ENCODE peak calls at places on chromosomes 2 and 18, in five cellular contexts. J, L, G, V and A are unnamed samples.

GRCh38 chr18:62781893-62782292 is 66.6 kb downstream of the PHLPP1 start:
- DNase-seq in J (peak; percentile 54), G (no peak), L (peak; percentile 23), V (no peak), A (no peak)

GRCh38 chr2:198857246-198857645 is 600.5 kb downstream of the SATB2 start:
- DNase-seq in L (no peak), G (no peak), J (no peak), V (no peak), A (no peak)

GRCh38 chr18:61608306-61608705 is 275.1 kb downstream of the CDH20 start:
- DNase-seq in G (no peak), J (no peak), L (no peak), V (no peak), A (no peak)

GRCh38 chr2:199975297-199975895 is 20.0 kb downstream of the MAIP1 start:
- DNase-seq in J (peak; percentile 31), L (no peak), G (no peak), V (no peak), A (no peak)

GRCh38 chr2:48282281-48282680 is 247.7 kb upstream of the STON1 start:
- DNase-seq in V (no peak), L (no peak), G (no peak), J (no peak), A (no peak)

GRCh38 chr2:69997296-69998184 is 36.1 kb upstream of the ASPRV1 start:
- DNase-seq in V (peak; percentile 51), J (no peak), G (no peak), L (no peak), A (no peak)

GRCh38 chr18:44895176-44895798 is 214.6 kb downstream of the SETBP1 start:
- DNase-seq in G (no peak), J (peak; percentile 8), L (peak; percentile 35), V (peak; percentile 30), A (no peak)

GRCh38 chr2:239770240-239770639 is 254.9 kb downstream of the NDUFA10 start:
- DNase-seq in J (no peak), L (no peak), G (no peak), V (peak; percentile 46), A (no peak)

GRCh38 chr2:189287982-189288494 is 108.5 kb upstream of the COL5A2 start:
- DNase-seq in V (peak; percentile 69), G (no peak), J (peak; percentile 65), L (no peak), A (no peak)

GRCh38 chr2:8888963-8889362 is 51.5 kb upstream of the KIDINS220 start:
- DNase-seq in G (no peak), J (no peak), V (no peak), L (no peak), A (no peak)

GRCh38 chr18:62959481-62959880 is 244.1 kb downstream of the PHLPP1 start:
- DNase-seq in L (no peak), J (no peak), V (no peak), G (no peak), A (no peak)

GRCh38 chr2:942775-943460 is 7.7 kb upstream of the SNTG2 start:
- DNase-seq in V (no peak), J (no peak), L (no peak), G (no peak), A (no peak)

GRCh38 chr18:4119127-4119648 is 335.9 kb downstream of the DLGAP1 start:
- DNase-seq in V (no peak), L (no peak), J (no peak), G (peak; percentile 32), A (no peak)

GRCh38 chr2:67871696-67872320 is 191.0 kb downstream of the C1D start:
- DNase-seq in V (peak; percentile 30), G (no peak), J (no peak), L (no peak), A (no peak)

GRCh38 chr2:239955086-239955988 is 69.8 kb downstream of the NDUFA10 start:
- DNase-seq in G (no peak), J (no peak), V (no peak), L (no peak), A (no peak)

GRCh38 chr18:26164571-26164970 is 30.9 kb downstream of the PSMA8 start:
- DNase-seq in V (no peak), G (no peak), J (no peak), L (no peak), A (no peak)

GRCh38 chr18:26157326-26157725 is 23.7 kb downstream of the PSMA8 start:
- DNase-seq in V (no peak), G (no peak), J (no peak), L (no peak), A (no peak)

GRCh38 chr18:26159353-26159752 is 25.7 kb downstream of the PSMA8 start:
- DNase-seq in J (no peak), G (no peak), L (no peak), V (no peak), A (no peak)
- TF ChIP-seq CTCF in J (peak; percentile 3), G (no peak), L (no peak), V (peak; percentile 25), A (no peak)

DNA sequence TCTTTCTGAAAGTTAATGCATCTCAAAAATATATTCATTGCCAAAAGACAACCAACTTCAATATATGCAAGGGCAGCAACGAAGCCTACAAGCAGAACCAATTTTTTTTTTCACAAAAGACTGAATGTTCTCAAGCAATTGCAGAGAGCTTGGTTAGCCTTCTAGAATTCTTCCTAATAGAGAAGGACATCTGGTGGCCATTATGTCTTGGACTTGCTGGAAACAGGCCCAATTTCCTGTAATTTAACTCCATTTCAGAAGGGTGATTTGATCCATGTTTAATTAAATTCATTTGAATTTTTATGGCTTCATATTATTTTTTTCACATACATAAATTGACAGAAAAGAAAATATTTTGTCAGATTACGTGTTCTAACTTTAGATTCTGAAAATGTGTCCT is 208.0 kb downstream of the TPGS2 start:
- DNase-seq in V (no peak), J (peak; percentile 24), L (no peak), G (no peak), A (no peak)
- TF ChIP-seq CTCF in V (no peak), J (no peak), L (no peak), G (no peak), A (no peak)

GRCh38 chr18:9971313-9971920 is 57.6 kb downstream of the VAPA start:
- DNase-seq in V (peak; percentile 89), G (peak; percentile 67), J (peak; percentile 52), L (peak; percentile 98), A (peak; percentile 77)

GRCh38 chr18:9973461-9973860 is 59.6 kb downstream of the VAPA start:
- DNase-seq in G (no peak), V (no peak), L (no peak), J (no peak), A (no peak)

GRCh38 chr18:9969247-9969646 is 55.4 kb downstream of the VAPA start:
- DNase-seq in G (no peak), V (no peak), J (no peak), L (no peak), A (no peak)

GRCh38 chr18:9975658-9976057 is 61.8 kb downstream of the VAPA start:
- DNase-seq in G (no peak), J (no peak), L (no peak), V (no peak), A (no peak)

DNA sequence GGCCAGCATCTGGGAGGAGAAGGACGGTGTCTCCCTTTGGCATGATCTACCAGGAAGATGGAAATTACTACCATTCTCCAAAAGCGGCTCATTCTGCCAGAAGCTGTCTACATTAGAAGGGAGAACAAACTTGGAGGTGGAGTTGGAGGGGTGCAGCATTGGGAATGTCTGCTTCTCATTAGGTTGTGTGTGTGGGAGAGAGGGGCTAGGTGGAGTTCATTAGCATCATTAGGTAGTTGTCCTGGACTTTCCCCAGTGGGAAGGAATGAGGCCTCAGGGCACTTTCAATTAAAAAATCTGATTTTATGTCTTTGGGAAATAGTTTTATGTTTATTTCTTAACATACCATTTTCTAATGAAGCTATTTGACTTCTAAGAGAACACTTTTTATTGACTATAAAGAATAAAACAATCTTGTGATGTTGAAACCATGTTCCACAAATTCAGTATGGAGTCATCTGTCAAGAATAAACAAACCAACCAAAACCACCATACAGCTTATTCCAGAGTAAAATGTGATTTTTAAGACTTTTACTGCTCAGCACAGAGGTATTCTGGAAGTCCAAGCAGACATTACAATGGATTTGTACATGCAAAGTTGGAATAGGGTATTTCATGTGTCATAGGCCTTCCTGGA is 60.6 kb downstream of the VAPA start:
- DNase-seq in V (no peak), G (no peak), L (no peak), J (peak; percentile 20), A (no peak)
- TF ChIP-seq CTCF in V (no peak), G (no peak), L (no peak), J (no peak), A (no peak)

GRCh38 chr2:10712186-10712809 is 9.1 kb upstream of the ATP6V1C2 start:
- DNase-seq in L (no peak), V (no peak), G (no peak), J (no peak), A (no peak)
- TF ChIP-seq CTCF in L (no peak), V (no peak), G (no peak), J (no peak), A (no peak)

GRCh38 chr18:48668466-48669179 is 129.8 kb downstream of the CTIF start:
- DNase-seq in J (no peak), G (no peak), L (no peak), V (no peak), A (no peak)
- TF ChIP-seq CTCF in J (no peak), G (no peak), L (no peak), V (peak; percentile 7), A (no peak)

DNA sequence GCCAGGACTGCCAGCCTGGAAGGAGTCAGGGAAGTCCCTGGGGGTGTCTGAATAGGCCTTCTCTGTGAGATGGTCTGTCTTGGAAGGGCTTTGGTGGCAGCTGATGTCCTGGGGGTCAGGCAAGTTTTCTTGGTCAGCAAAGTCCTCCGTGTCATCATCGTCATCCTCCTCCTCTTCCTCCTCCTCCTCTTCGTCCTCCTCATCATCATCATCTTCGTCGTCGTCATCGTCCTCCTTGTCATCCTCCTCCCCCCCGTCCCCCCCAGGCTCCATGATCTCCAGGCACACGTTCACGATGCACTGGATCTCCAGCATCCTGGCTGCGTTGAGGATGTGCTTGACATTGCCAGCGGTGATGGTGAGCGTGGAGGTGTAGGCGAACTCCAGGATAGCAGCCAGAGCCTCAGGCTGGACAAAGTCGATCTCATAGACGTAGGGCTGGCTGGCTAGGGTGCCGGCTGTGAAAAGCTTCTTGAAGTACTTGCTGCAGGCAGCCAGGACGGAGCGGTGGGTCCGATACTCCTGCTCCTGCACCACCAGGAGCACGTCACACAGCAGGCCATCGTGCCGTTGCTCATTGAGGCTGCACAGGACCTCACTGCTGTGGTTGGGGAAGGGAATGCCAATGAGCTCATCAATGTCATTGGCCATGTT is 110.1 kb upstream of the SMAD2 start:
- DNase-seq in G (no peak), V (no peak), L (no peak), J (no peak), A (no peak)
- TF ChIP-seq CTCF in G (no peak), V (no peak), L (no peak), J (no peak), A (no peak)

GRCh38 chr2:237131749-237132148 is 46.1 kb downstream of the COPS8 start:
- DNase-seq in G (no peak), V (no peak), J (peak; percentile 50), L (no peak), A (no peak)

GRCh38 chr2:237134321-237134720 is 48.6 kb downstream of the COPS8 start:
- DNase-seq in L (no peak), G (no peak), J (no peak), V (no peak), A (no peak)

GRCh38 chr2:237130562-237131421 is 45.1 kb downstream of the COPS8 start:
- DNase-seq in V (no peak), J (no peak), G (no peak), L (no peak), A (no peak)

GRCh38 chr2:237134831-237135230 is 49.1 kb downstream of the COPS8 start:
- DNase-seq in L (no peak), V (no peak), G (no peak), J (peak; percentile 49), A (no peak)

GRCh38 chr2:237132799-237133198 is 47.1 kb downstream of the COPS8 start:
- DNase-seq in V (peak; percentile 9), G (peak; percentile 39), L (no peak), J (no peak), A (no peak)
- TF ChIP-seq CTCF in V (peak; percentile 18), G (peak; percentile 56), L (no peak), J (peak; percentile 6), A (peak; percentile 10)